ENCODE peak calls at places on chromosome 3, in nine cellular contexts. One of them, this sample, is unnamed.

GRCh38 chr3:192652731-192653130 is 74.6 kb downstream of the FGF12 start:
- DNase-seq in fibroblast of the aortic adventitia: no peak
- DNase-seq in tibial artery: no peak
- DNase-seq in tibial nerve: no peak
- DNase-seq in kidney epithelial cell: no peak
- DNase-seq in cardiac muscle cell: no peak
- DNase-seq in cardiac fibroblast: no peak
- DNase-seq in HFF-Myc: no peak
- DNase-seq in uterus: no peak
- DNase-seq in this sample: no peak

GRCh38 chr3:5290915-5291314 is 103.4 kb downstream of the EDEM1 start:
- DNase-seq in fibroblast of the aortic adventitia: no peak
- DNase-seq in tibial artery: no peak
- DNase-seq in tibial nerve: no peak
- DNase-seq in kidney epithelial cell: no peak
- DNase-seq in cardiac muscle cell: no peak
- DNase-seq in cardiac fibroblast: no peak
- DNase-seq in HFF-Myc: no peak
- DNase-seq in uterus: no peak
- DNase-seq in this sample: no peak

GRCh38 chr3:64398431-64398830 is 173.2 kb upstream of the PRICKLE2 start:
- DNase-seq in fibroblast of the aortic adventitia: peak
- DNase-seq in tibial artery: no peak
- DNase-seq in tibial nerve: no peak
- DNase-seq in kidney epithelial cell: no peak
- DNase-seq in cardiac muscle cell: no peak
- DNase-seq in cardiac fibroblast: no peak
- DNase-seq in HFF-Myc: peak
- DNase-seq in uterus: no peak
- DNase-seq in this sample: no peak

GRCh38 chr3:51024765-51025681 is 350.3 kb downstream of the DOCK3 start:
- DNase-seq in fibroblast of the aortic adventitia: no peak
- DNase-seq in tibial artery: no peak
- DNase-seq in tibial nerve: no peak
- DNase-seq in kidney epithelial cell: no peak
- DNase-seq in cardiac muscle cell: peak
- DNase-seq in cardiac fibroblast: no peak
- DNase-seq in HFF-Myc: no peak
- DNase-seq in uterus: peak
- DNase-seq in this sample: no peak

GRCh38 chr3:23655749-23656148 is 150.0 kb upstream of the UBE2E1 start:
- DNase-seq in fibroblast of the aortic adventitia: no peak
- DNase-seq in tibial artery: no peak
- DNase-seq in tibial nerve: no peak
- DNase-seq in kidney epithelial cell: no peak
- DNase-seq in cardiac muscle cell: no peak
- DNase-seq in cardiac fibroblast: no peak
- DNase-seq in HFF-Myc: no peak
- DNase-seq in uterus: no peak
- DNase-seq in this sample: no peak

GRCh38 chr3:43766672-43767465 is 76.1 kb downstream of the ABHD5 start:
- DNase-seq in fibroblast of the aortic adventitia: peak
- DNase-seq in tibial artery: no peak
- DNase-seq in tibial nerve: no peak
- DNase-seq in kidney epithelial cell: no peak
- DNase-seq in cardiac muscle cell: no peak
- DNase-seq in cardiac fibroblast: peak
- DNase-seq in HFF-Myc: no peak
- DNase-seq in uterus: no peak
- DNase-seq in this sample: peak

GRCh38 chr3:41991399-41991798 is 29.5 kb upstream of the ULK4 start:
- DNase-seq in fibroblast of the aortic adventitia: no peak
- DNase-seq in tibial artery: no peak
- DNase-seq in tibial nerve: no peak
- DNase-seq in kidney epithelial cell: no peak
- DNase-seq in cardiac muscle cell: no peak
- DNase-seq in cardiac fibroblast: no peak
- DNase-seq in HFF-Myc: no peak
- DNase-seq in uterus: no peak
- DNase-seq in this sample: no peak

GRCh38 chr3:160725326-160725725 is 30.7 kb upstream of the PPM1L start:
- DNase-seq in fibroblast of the aortic adventitia: no peak
- DNase-seq in tibial artery: no peak
- DNase-seq in tibial nerve: no peak
- DNase-seq in kidney epithelial cell: no peak
- DNase-seq in cardiac muscle cell: no peak
- DNase-seq in cardiac fibroblast: no peak
- DNase-seq in HFF-Myc: no peak
- DNase-seq in uterus: no peak
- DNase-seq in this sample: no peak

GRCh38 chr3:136787226-136787793 is 31.6 kb upstream of the SLC35G2 start:
- DNase-seq in fibroblast of the aortic adventitia: peak
- DNase-seq in tibial artery: no peak
- DNase-seq in tibial nerve: no peak
- DNase-seq in kidney epithelial cell: no peak
- DNase-seq in cardiac muscle cell: peak
- DNase-seq in cardiac fibroblast: peak
- DNase-seq in HFF-Myc: no peak
- DNase-seq in uterus: no peak
- DNase-seq in this sample: no peak

GRCh38 chr3:181880339-181880738 is 168.6 kb downstream of the SOX2 start:
- DNase-seq in fibroblast of the aortic adventitia: no peak
- DNase-seq in tibial artery: no peak
- DNase-seq in tibial nerve: no peak
- DNase-seq in kidney epithelial cell: no peak
- DNase-seq in cardiac muscle cell: no peak
- DNase-seq in cardiac fibroblast: no peak
- DNase-seq in HFF-Myc: no peak
- DNase-seq in uterus: no peak
- DNase-seq in this sample: no peak

DNA sequence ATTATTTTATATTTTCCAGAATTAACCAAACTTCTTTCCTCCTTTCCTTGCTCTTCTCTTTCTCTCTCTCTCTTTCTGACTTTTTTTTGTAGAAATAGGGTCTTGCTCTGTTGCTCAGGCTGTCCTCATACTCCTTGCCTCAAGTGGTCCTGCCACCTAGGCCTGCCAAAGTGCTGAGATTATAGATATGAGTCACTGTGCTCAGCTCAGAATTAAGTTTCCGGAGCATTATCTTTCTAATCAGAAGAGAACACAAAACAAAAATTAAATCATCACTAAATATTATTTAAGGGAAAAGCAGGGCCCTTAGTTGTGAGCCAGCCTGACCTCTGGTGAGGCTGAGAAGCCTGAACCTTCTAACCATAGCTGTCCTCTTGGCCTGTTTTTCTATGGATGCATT is 168.2 kb downstream of the SOX2 start:
- DNase-seq in fibroblast of the aortic adventitia: no peak
- DNase-seq in tibial artery: no peak
- DNase-seq in tibial nerve: no peak
- DNase-seq in kidney epithelial cell: no peak
- DNase-seq in cardiac muscle cell: no peak
- DNase-seq in cardiac fibroblast: no peak
- DNase-seq in HFF-Myc: no peak
- DNase-seq in uterus: no peak
- DNase-seq in this sample: no peak
- H3K4me3 ChIP-seq in fibroblast of the aortic adventitia: no peak
- H3K4me3 ChIP-seq in tibial artery: no peak
- H3K4me3 ChIP-seq in tibial nerve: no peak
- H3K4me3 ChIP-seq in kidney epithelial cell: no peak
- H3K4me3 ChIP-seq in cardiac muscle cell: no peak
- H3K4me3 ChIP-seq in cardiac fibroblast: no peak
- H3K4me3 ChIP-seq in HFF-Myc: no peak
- H3K4me3 ChIP-seq in uterus: no peak
- H3K4me3 ChIP-seq in this sample: no peak

DNA sequence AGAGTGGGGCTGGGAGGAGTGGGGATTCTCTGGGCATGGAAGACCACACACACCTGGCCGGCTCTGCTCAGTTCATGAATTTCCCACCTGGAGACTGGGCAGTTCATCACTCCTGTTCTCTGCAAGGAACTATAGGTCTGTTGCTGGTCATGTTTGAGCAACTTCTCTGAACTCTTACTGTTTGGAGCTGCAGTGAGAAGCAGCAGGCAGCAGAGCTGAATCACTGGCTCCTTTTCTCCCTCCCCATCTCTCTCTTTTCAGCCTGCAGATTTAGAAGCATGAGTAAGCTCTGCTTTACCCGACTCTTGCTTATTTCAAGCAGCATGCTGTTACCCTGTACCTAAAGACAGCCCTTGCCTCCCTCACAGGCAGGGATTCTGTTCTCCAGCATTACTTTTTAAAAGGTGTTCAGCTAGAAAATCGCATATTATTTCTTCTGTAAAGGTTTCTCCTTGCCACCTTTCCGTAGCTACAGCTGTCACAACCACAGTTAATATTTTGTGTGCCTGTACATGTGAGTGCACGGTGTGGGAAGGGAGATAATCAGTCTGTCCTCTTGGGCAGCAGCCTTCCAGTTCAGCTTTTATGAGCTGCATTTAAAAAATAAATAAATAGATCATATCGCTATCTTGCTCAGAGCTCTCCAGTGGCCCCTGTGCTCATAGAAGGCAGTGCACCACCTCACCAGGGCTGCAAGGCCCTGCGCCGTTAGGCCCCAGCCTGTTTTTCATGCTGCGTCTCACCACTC is 131.6 kb downstream of the CHCHD6 start:
- DNase-seq in fibroblast of the aortic adventitia: peak
- DNase-seq in tibial artery: no peak
- DNase-seq in tibial nerve: no peak
- DNase-seq in kidney epithelial cell: peak
- DNase-seq in cardiac muscle cell: no peak
- DNase-seq in cardiac fibroblast: peak
- DNase-seq in HFF-Myc: no peak
- DNase-seq in uterus: no peak
- DNase-seq in this sample: peak
- TF ChIP-seq CTCF in fibroblast of the aortic adventitia: peak
- TF ChIP-seq CTCF in tibial artery: no peak
- TF ChIP-seq CTCF in tibial nerve: no peak
- TF ChIP-seq CTCF in kidney epithelial cell: peak
- TF ChIP-seq CTCF in cardiac muscle cell: no peak
- TF ChIP-seq CTCF in cardiac fibroblast: peak
- TF ChIP-seq CTCF in HFF-Myc: peak
- TF ChIP-seq CTCF in uterus: no peak
- TF ChIP-seq CTCF in this sample: peak

DNA sequence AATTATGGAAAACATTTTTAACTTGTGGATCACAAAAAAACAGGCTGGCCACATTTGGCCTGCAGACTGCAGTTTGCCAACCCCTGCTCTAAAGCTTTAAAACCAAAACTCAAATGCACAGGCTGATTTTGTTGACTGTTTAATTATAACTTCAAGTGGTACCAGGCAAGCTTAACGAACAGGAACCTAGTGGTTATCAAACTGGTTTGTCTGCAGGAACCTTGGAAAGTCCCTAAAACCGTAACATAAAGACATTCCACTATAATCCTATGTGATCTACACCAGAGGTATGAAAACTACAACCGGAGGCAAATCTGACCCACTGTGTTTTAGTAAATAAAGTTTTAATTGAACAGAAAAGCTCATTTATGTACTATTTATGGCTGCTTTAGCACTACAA is 52.4 kb downstream of the TBL1XR1 start:
- DNase-seq in fibroblast of the aortic adventitia: no peak
- DNase-seq in tibial artery: no peak
- DNase-seq in tibial nerve: no peak
- DNase-seq in kidney epithelial cell: no peak
- DNase-seq in cardiac muscle cell: no peak
- DNase-seq in cardiac fibroblast: no peak
- DNase-seq in HFF-Myc: no peak
- DNase-seq in uterus: no peak
- DNase-seq in this sample: no peak
- H3K4me3 ChIP-seq in fibroblast of the aortic adventitia: no peak
- H3K4me3 ChIP-seq in tibial artery: no peak
- H3K4me3 ChIP-seq in tibial nerve: no peak
- H3K4me3 ChIP-seq in kidney epithelial cell: no peak
- H3K4me3 ChIP-seq in cardiac muscle cell: no peak
- H3K4me3 ChIP-seq in cardiac fibroblast: no peak
- H3K4me3 ChIP-seq in HFF-Myc: no peak
- H3K4me3 ChIP-seq in uterus: no peak
- H3K4me3 ChIP-seq in this sample: no peak

GRCh38 chr3:30548605-30549004 is 57.8 kb upstream of the TGFBR2 start:
- DNase-seq in fibroblast of the aortic adventitia: no peak
- DNase-seq in tibial artery: no peak
- DNase-seq in tibial nerve: no peak
- DNase-seq in kidney epithelial cell: no peak
- DNase-seq in cardiac muscle cell: no peak
- DNase-seq in cardiac fibroblast: peak
- DNase-seq in HFF-Myc: no peak
- DNase-seq in uterus: no peak
- DNase-seq in this sample: no peak

GRCh38 chr3:30549600-30549999 is 56.8 kb upstream of the TGFBR2 start:
- DNase-seq in fibroblast of the aortic adventitia: no peak
- DNase-seq in tibial artery: no peak
- DNase-seq in tibial nerve: no peak
- DNase-seq in kidney epithelial cell: no peak
- DNase-seq in cardiac muscle cell: no peak
- DNase-seq in cardiac fibroblast: no peak
- DNase-seq in HFF-Myc: no peak
- DNase-seq in uterus: no peak
- DNase-seq in this sample: no peak

GRCh38 chr3:30546934-30547333 is 59.5 kb upstream of the TGFBR2 start:
- DNase-seq in fibroblast of the aortic adventitia: no peak
- DNase-seq in tibial artery: no peak
- DNase-seq in tibial nerve: no peak
- DNase-seq in kidney epithelial cell: no peak
- DNase-seq in cardiac muscle cell: no peak
- DNase-seq in cardiac fibroblast: no peak
- DNase-seq in HFF-Myc: no peak
- DNase-seq in uterus: no peak
- DNase-seq in this sample: no peak

GRCh38 chr3:30542897-30543296 is 63.5 kb upstream of the TGFBR2 start:
- DNase-seq in fibroblast of the aortic adventitia: no peak
- DNase-seq in tibial artery: no peak
- DNase-seq in tibial nerve: no peak
- DNase-seq in kidney epithelial cell: no peak
- DNase-seq in cardiac muscle cell: no peak
- DNase-seq in cardiac fibroblast: no peak
- DNase-seq in HFF-Myc: no peak
- DNase-seq in uterus: no peak
- DNase-seq in this sample: no peak

DNA sequence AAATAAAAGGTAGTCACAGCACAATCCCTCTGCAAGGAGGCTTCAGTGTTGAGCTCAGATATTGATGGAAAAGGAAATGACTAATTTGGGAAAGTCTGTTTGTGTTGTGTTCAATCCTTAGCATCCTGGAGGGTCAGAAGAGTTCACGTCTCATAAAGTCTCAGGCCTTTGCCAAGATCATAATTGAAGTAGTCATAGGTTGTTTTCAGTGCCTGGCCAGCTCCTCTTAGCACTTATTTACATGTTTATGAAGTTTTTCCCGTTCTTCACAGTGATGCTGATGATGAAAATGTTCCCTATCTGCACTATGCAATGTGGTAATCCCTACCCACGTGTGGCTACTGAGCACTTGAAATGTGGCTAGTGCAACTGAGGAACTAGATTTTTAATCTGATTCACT is 61.6 kb upstream of the TGFBR2 start:
- DNase-seq in fibroblast of the aortic adventitia: peak
- DNase-seq in tibial artery: peak
- DNase-seq in tibial nerve: no peak
- DNase-seq in kidney epithelial cell: peak
- DNase-seq in cardiac muscle cell: no peak
- DNase-seq in cardiac fibroblast: peak
- DNase-seq in HFF-Myc: peak
- DNase-seq in uterus: no peak
- DNase-seq in this sample: peak
- TF ChIP-seq CTCF in fibroblast of the aortic adventitia: no peak
- TF ChIP-seq CTCF in tibial artery: no peak
- TF ChIP-seq CTCF in tibial nerve: no peak
- TF ChIP-seq CTCF in kidney epithelial cell: no peak
- TF ChIP-seq CTCF in cardiac muscle cell: no peak
- TF ChIP-seq CTCF in cardiac fibroblast: no peak
- TF ChIP-seq CTCF in HFF-Myc: no peak
- TF ChIP-seq CTCF in uterus: no peak
- TF ChIP-seq CTCF in this sample: no peak

GRCh38 chr3:146468234-146468931 is 978 bp downstream of the PLSCR2 start:
- DNase-seq in fibroblast of the aortic adventitia: peak
- DNase-seq in tibial artery: no peak
- DNase-seq in tibial nerve: peak
- DNase-seq in kidney epithelial cell: no peak
- DNase-seq in cardiac muscle cell: no peak
- DNase-seq in cardiac fibroblast: peak
- DNase-seq in HFF-Myc: no peak
- DNase-seq in uterus: no peak
- DNase-seq in this sample: no peak
- H3K4me3 ChIP-seq in fibroblast of the aortic adventitia: no peak
- H3K4me3 ChIP-seq in tibial artery: no peak
- H3K4me3 ChIP-seq in tibial nerve: no peak
- H3K4me3 ChIP-seq in kidney epithelial cell: no peak
- H3K4me3 ChIP-seq in cardiac muscle cell: no peak
- H3K4me3 ChIP-seq in cardiac fibroblast: no peak
- H3K4me3 ChIP-seq in HFF-Myc: peak
- H3K4me3 ChIP-seq in uterus: no peak
- H3K4me3 ChIP-seq in this sample: peak